ENCODE peak calls at places on chromosome 4, in four cellular contexts. K is iPS-NIHi11, Y is memory B cell, G is ELR. U is an unnamed sample.

GRCh38 chr4:86250616-86251015 is 109.2 kb downstream of the MAPK10 start:
- DNase-seq in G (no peak), Y (no peak), K (no peak), U (no peak)

GRCh38 chr4:141605425-141605856 is 30.9 kb upstream of the IL15 start:
- DNase-seq in G (no peak), Y (no peak), K (no peak), U (no peak)

GRCh38 chr4:98566491-98567008 is 91.9 kb downstream of the TSPAN5 start:
- DNase-seq in G (no peak), Y (no peak), K (no peak), U (peak; percentile 77)

GRCh38 chr4:6148506-6149205 is 51.7 kb downstream of the JAKMIP1 start:
- DNase-seq in G (no peak), K (no peak), Y (no peak), U (no peak)

GRCh38 chr4:168803727-168804126 is 206.3 kb downstream of the CBR4 start:
- DNase-seq in Y (no peak), G (peak; percentile 34), K (peak; percentile 57), U (no peak)

GRCh38 chr4:172547724-172548123 is 620.9 kb upstream of the GALNT7 start:
- DNase-seq in G (no peak), K (peak; percentile 12), Y (no peak), U (no peak)

GRCh38 chr4:188495169-188495568 is 355.9 kb downstream of the TRIML1 start:
- DNase-seq in K (no peak), G (no peak), Y (no peak), U (no peak)

GRCh38 chr4:163603246-163603645 is 108.8 kb downstream of the TMA16 start:
- DNase-seq in K (no peak), G (peak; percentile 8), Y (no peak), U (no peak)

GRCh38 chr4:102610007-102610406 is 108.8 kb downstream of the NFKB1 start:
- DNase-seq in Y (no peak), G (peak; percentile 27), K (no peak), U (no peak)

GRCh38 chr4:89175611-89176010 is 64.3 kb downstream of the TIGD2 start:
- DNase-seq in K (no peak), G (no peak), Y (no peak), U (no peak)

GRCh38 chr4:106318511-106318910 is 2.2 kb downstream of the AIMP1 start:
- DNase-seq in K (no peak), Y (no peak), G (no peak), U (no peak)

GRCh38 chr4:165326831-165327210 is 648 bp upstream of the MSMO1 start:
- DNase-seq in Y (no peak), K (peak; percentile 61), G (peak; percentile 41), U (peak; percentile 22)

GRCh38 chr4:44623687-44624086 is 27.7 kb downstream of the YIPF7 start:
- DNase-seq in Y (no peak), K (no peak), G (no peak), U (no peak)

GRCh38 chr4:109022941-109023340 is 260.1 kb upstream of the ETNPPL start:
- DNase-seq in K (no peak), G (no peak), Y (no peak), U (no peak)

GRCh38 chr4:154549894-154550790 is at the start of gene PLRG1:
- DNase-seq in K (peak; percentile 93), Y (peak; percentile 98), G (peak; percentile 94), U (peak; percentile 97)

GRCh38 chr4:19844436-19844835 is 407.3 kb upstream of the SLIT2 start:
- DNase-seq in G (no peak), K (no peak), Y (no peak), U (no peak)

GRCh38 chr4:147954850-147955249 is 223.0 kb downstream of the ARHGAP10 start:
- DNase-seq in G (no peak), Y (no peak), K (no peak), U (no peak)

GRCh38 chr4:180394307-180394706 is 1848.9 kb upstream of the TENM3 start:
- DNase-seq in K (no peak), Y (no peak), G (no peak), U (no peak)